ENCODE peak calls at places on chromosome 20, in four cellular contexts. P is NAMALWA, S is right cardiac atrium, N is astrocyte of the spinal cord. T is an unnamed sample.

GRCh38 chr20:47262008-47262364 is 94.5 kb downstream of the ZMYND8 start:
- DNase-seq in P (no peak), S (no peak), N (no peak), T (peak; percentile 15)

GRCh38 chr20:5918856-5919633 is 31.3 kb downstream of the TRMT6 start:
- DNase-seq in P (no peak), S (no peak), N (peak; percentile 59), T (peak; percentile 70)

GRCh38 chr20:33862709-33863403 is 51.7 kb downstream of the CHMP4B start:
- DNase-seq in P (peak; percentile 68), S (peak; percentile 88), N (peak; percentile 68), T (no peak)

GRCh38 chr20:24977797-24978196 is 14.8 kb downstream of the APMAP start:
- DNase-seq in P (no peak), S (no peak), N (no peak), T (no peak)

GRCh38 chr20:25217161-25218108 is 21.9 kb downstream of the ENTPD6 start:
- DNase-seq in P (no peak), S (peak; percentile 24), N (no peak), T (no peak)

GRCh38 chr20:58875541-58876134 is 23.1 kb downstream of the GNAS start:
- DNase-seq in P (no peak), S (no peak), N (peak; percentile 72), T (no peak)

GRCh38 chr20:396619-397431 is 11.3 kb upstream of the RBCK1 start:
- DNase-seq in P (no peak), S (no peak), N (no peak), T (no peak)

GRCh38 chr20:38152175-38153010 is 12.7 kb downstream of the TGM2 start:
- DNase-seq in P (no peak), S (peak; percentile 96), N (peak; percentile 78), T (no peak)

GRCh38 chr20:35601021-35601973 is 14.3 kb upstream of the SPAG4 start:
- DNase-seq in P (no peak), S (peak; percentile 89), N (peak; percentile 73), T (peak; percentile 74)

GRCh38 chr20:10309326-10309725 is 90.7 kb downstream of the SNAP25 start:
- DNase-seq in P (no peak), S (no peak), N (peak; percentile 95), T (no peak)

GRCh38 chr20:37270586-37271420 is 9.2 kb upstream of the GHRH start:
- DNase-seq in P (peak; percentile 24), S (no peak), N (peak; percentile 11), T (no peak)

GRCh38 chr20:13298692-13299373 is 77.8 kb downstream of the ISM1 start:
- DNase-seq in P (no peak), S (peak; percentile 30), N (no peak), T (no peak)

GRCh38 chr20:62540504-62540903 is 64.7 kb upstream of the GATA5 start:
- DNase-seq in P (peak; percentile 26), S (no peak), N (no peak), T (no peak)

GRCh38 chr20:5297280-5298004 is 19.3 kb downstream of the PROKR2 start:
- DNase-seq in P (no peak), S (no peak), N (no peak), T (no peak)

GRCh38 chr20:39885975-39886649 is 802.9 kb downstream of the MAFB start:
- DNase-seq in P (peak; percentile 61), S (peak; percentile 87), N (peak; percentile 84), T (peak; percentile 57)

GRCh38 chr20:15012551-15012950 is 675.1 kb upstream of the FLRT3 start:
- DNase-seq in P (no peak), S (no peak), N (no peak), T (no peak)

GRCh38 chr20:24017160-24017761 is 28.7 kb upstream of the GGTLC1 start:
- DNase-seq in P (no peak), S (no peak), N (no peak), T (no peak)

GRCh38 chr20:36407196-36407733 is 101.1 kb downstream of the DLGAP4 start:
- DNase-seq in P (no peak), S (no peak), N (no peak), T (no peak)

GRCh38 chr20:58127731-58128130 is 100.7 kb downstream of the ANKRD60 start:
- DNase-seq in P (no peak), S (no peak), N (peak; percentile 97), T (no peak)

GRCh38 chr20:18394363-18394762 is 72.5 kb downstream of the DZANK1 start:
- DNase-seq in P (no peak), S (no peak), N (no peak), T (no peak)

GRCh38 chr20:57856658-57857057 is 146.8 kb upstream of the PMEPA1 start:
- DNase-seq in P (no peak), S (no peak), N (no peak), T (no peak)

GRCh38 chr20:25249198-25249931 is 1.5 kb downstream of the PYGB start:
- DNase-seq in P (peak; percentile 16), S (no peak), N (peak; percentile 29), T (no peak)

GRCh38 chr20:43963872-43964791 is 49.5 kb downstream of the TOX2 start:
- DNase-seq in P (peak; percentile 27), S (peak; percentile 69), N (peak; percentile 72), T (peak; percentile 68)

GRCh38 chr20:50305636-50306477 is 115.2 kb downstream of the CEBPB start:
- DNase-seq in P (no peak), S (peak; percentile 76), N (no peak), T (no peak)

GRCh38 chr20:63896136-63896890 is 1.4 kb downstream of the DNAJC5 start:
- DNase-seq in P (peak; percentile 79), S (peak; percentile 82), N (peak; percentile 25), T (peak; percentile 64)

GRCh38 chr20:57025666-57026065 is 240.8 kb downstream of the BMP7 start:
- DNase-seq in P (no peak), S (no peak), N (no peak), T (no peak)

GRCh38 chr20:17873410-17874270 is 95.0 kb downstream of the SNX5 start:
- DNase-seq in P (no peak), S (peak; percentile 96), N (peak; percentile 94), T (no peak)

GRCh38 chr20:50366270-50367103 is 143.7 kb upstream of the PTPN1 start:
- DNase-seq in P (peak; percentile 52), S (peak; percentile 89), N (peak; percentile 56), T (peak; percentile 52)